ENCODE peak calls at places on chromosomes 12 and 14, in five cellular contexts. One of them, this sample, is unnamed. For H3K36me3 and H3K9me3, the result is how much of the 10 kb centered on the place peaks cover.

GRCh38 chr14:62768753-62769152 is 276.5 kb downstream of the KCNH5 start:
- DNase-seq in SJSA1: no peak
- DNase-seq in trophoblast cell: no peak
- DNase-seq in pancreas: no peak
- DNase-seq in lower lobe of right lung: no peak
- DNase-seq in this sample: no peak

GRCh38 chr14:68235011-68235410 is 415.4 kb downstream of the RAD51B start:
- DNase-seq in SJSA1: no peak
- DNase-seq in lower lobe of right lung: no peak
- DNase-seq in pancreas: no peak
- DNase-seq in trophoblast cell: no peak
- DNase-seq in this sample: no peak

GRCh38 chr12:115543269-115543668 is 734.2 kb downstream of the MED13L start:
- DNase-seq in SJSA1: no peak
- DNase-seq in pancreas: no peak
- DNase-seq in lower lobe of right lung: no peak
- DNase-seq in trophoblast cell: no peak
- DNase-seq in this sample: no peak

GRCh38 chr14:67410313-67410712 is 1.7 kb downstream of the PLEK2 start:
- DNase-seq in SJSA1: no peak
- DNase-seq in pancreas: no peak
- DNase-seq in lower lobe of right lung: no peak
- DNase-seq in trophoblast cell: no peak
- DNase-seq in this sample: no peak

GRCh38 chr14:89630096-89630829 is 213.2 kb upstream of the FOXN3 start:
- DNase-seq in pancreas: no peak
- DNase-seq in trophoblast cell: peak
- DNase-seq in lower lobe of right lung: no peak
- DNase-seq in SJSA1: no peak
- DNase-seq in this sample: no peak

GRCh38 chr14:93011650-93012317 is 88.8 kb downstream of the CHGA start:
- DNase-seq in SJSA1: no peak
- DNase-seq in lower lobe of right lung: no peak
- DNase-seq in pancreas: no peak
- DNase-seq in trophoblast cell: no peak
- DNase-seq in this sample: no peak

GRCh38 chr14:28773917-28774691 is 7.5 kb downstream of the FOXG1 start:
- DNase-seq in lower lobe of right lung: no peak
- DNase-seq in pancreas: peak
- DNase-seq in trophoblast cell: no peak
- DNase-seq in SJSA1: no peak
- DNase-seq in this sample: no peak

GRCh38 chr14:93045965-93046695 is 69.6 kb downstream of the ITPK1 start:
- DNase-seq in lower lobe of right lung: no peak
- DNase-seq in pancreas: peak
- DNase-seq in trophoblast cell: peak
- DNase-seq in SJSA1: peak
- DNase-seq in this sample: no peak

GRCh38 chr14:67570453-67570852 is 29.6 kb downstream of the PIGH start:
- DNase-seq in lower lobe of right lung: no peak
- DNase-seq in trophoblast cell: no peak
- DNase-seq in SJSA1: no peak
- DNase-seq in pancreas: no peak
- DNase-seq in this sample: no peak

GRCh38 chr12:123363385-123363742 is 1.3 kb downstream of the SBNO1 start:
- DNase-seq in SJSA1: no peak
- DNase-seq in lower lobe of right lung: no peak
- DNase-seq in trophoblast cell: no peak
- DNase-seq in pancreas: no peak
- DNase-seq in this sample: no peak

GRCh38 chr14:101882141-101882935 is 82.0 kb upstream of the DYNC1H1 start:
- DNase-seq in SJSA1: no peak
- DNase-seq in pancreas: no peak
- DNase-seq in lower lobe of right lung: no peak
- DNase-seq in trophoblast cell: no peak
- DNase-seq in this sample: no peak

GRCh38 chr12:25034676-25035075 is 85.8 kb upstream of the BCAT1 start:
- DNase-seq in trophoblast cell: no peak
- DNase-seq in pancreas: no peak
- DNase-seq in lower lobe of right lung: no peak
- DNase-seq in SJSA1: no peak
- DNase-seq in this sample: no peak

GRCh38 chr12:795305-795704 is 42.9 kb downstream of the WNK1 start:
- DNase-seq in SJSA1: no peak
- DNase-seq in trophoblast cell: no peak
- DNase-seq in pancreas: no peak
- DNase-seq in lower lobe of right lung: no peak
- DNase-seq in this sample: no peak

GRCh38 chr12:13288501-13288900 is 92.0 kb downstream of the EMP1 start:
- DNase-seq in pancreas: no peak
- DNase-seq in SJSA1: no peak
- DNase-seq in lower lobe of right lung: no peak
- DNase-seq in trophoblast cell: no peak
- DNase-seq in this sample: no peak

GRCh38 chr12:92068441-92068840 is 77.2 kb downstream of the BTG1 start:
- DNase-seq in trophoblast cell: no peak
- DNase-seq in lower lobe of right lung: no peak
- DNase-seq in pancreas: no peak
- DNase-seq in SJSA1: no peak
- DNase-seq in this sample: no peak

GRCh38 chr14:55412686-55413085 is 1.1 kb upstream of the ATG14 start:
- DNase-seq in pancreas: no peak
- DNase-seq in lower lobe of right lung: no peak
- DNase-seq in SJSA1: no peak
- DNase-seq in trophoblast cell: peak
- DNase-seq in this sample: no peak

GRCh38 chr12:57611116-57611809 is at the start of gene ARHGEF25:
- DNase-seq in trophoblast cell: no peak
- DNase-seq in pancreas: peak
- DNase-seq in lower lobe of right lung: no peak
- DNase-seq in SJSA1: no peak
- DNase-seq in this sample: peak

GRCh38 chr14:68442828-68443460 is 349.9 kb downstream of the ZFP36L1 start:
- DNase-seq in trophoblast cell: no peak
- DNase-seq in lower lobe of right lung: no peak
- DNase-seq in pancreas: no peak
- DNase-seq in SJSA1: no peak
- DNase-seq in this sample: no peak

GRCh38 chr14:101022121-101022520 is 118.6 kb upstream of the RTL1 start:
- DNase-seq in lower lobe of right lung: no peak
- DNase-seq in SJSA1: peak
- DNase-seq in trophoblast cell: no peak
- DNase-seq in pancreas: no peak
- DNase-seq in this sample: no peak

GRCh38 chr14:79661762-79662161 is 549.5 kb downstream of the DIO2 start:
- DNase-seq in SJSA1: no peak
- DNase-seq in lower lobe of right lung: no peak
- DNase-seq in pancreas: no peak
- DNase-seq in trophoblast cell: no peak
- DNase-seq in this sample: no peak

GRCh38 chr14:53327716-53328115 is 174.6 kb upstream of the DDHD1 start:
- DNase-seq in pancreas: no peak
- DNase-seq in SJSA1: no peak
- DNase-seq in trophoblast cell: peak
- DNase-seq in lower lobe of right lung: no peak
- DNase-seq in this sample: no peak

GRCh38 chr12:129049917-129050316 is 196.6 kb downstream of the GLT1D1 start:
- DNase-seq in pancreas: no peak
- DNase-seq in SJSA1: no peak
- DNase-seq in lower lobe of right lung: no peak
- DNase-seq in trophoblast cell: no peak
- DNase-seq in this sample: no peak

GRCh38 chr12:30796891-30797371 is 42.2 kb upstream of the CAPRIN2 start:
- DNase-seq in trophoblast cell: no peak
- DNase-seq in pancreas: peak
- DNase-seq in lower lobe of right lung: no peak
- DNase-seq in SJSA1: no peak
- DNase-seq in this sample: no peak

GRCh38 chr12:81125691-81126090 is 47.8 kb downstream of the ACSS3 start:
- DNase-seq in pancreas: no peak
- DNase-seq in SJSA1: no peak
- DNase-seq in lower lobe of right lung: no peak
- DNase-seq in trophoblast cell: no peak
- DNase-seq in this sample: no peak

GRCh38 chr12:93094988-93095737 is 166.1 kb upstream of the EEA1 start:
- DNase-seq in trophoblast cell: no peak
- DNase-seq in lower lobe of right lung: no peak
- DNase-seq in pancreas: no peak
- DNase-seq in SJSA1: no peak
- DNase-seq in this sample: no peak

GRCh38 chr12:8953773-8954402 is 4.4 kb upstream of the M6PR start:
- DNase-seq in trophoblast cell: no peak
- DNase-seq in pancreas: no peak
- DNase-seq in lower lobe of right lung: no peak
- DNase-seq in SJSA1: no peak
- DNase-seq in this sample: no peak

GRCh38 chr14:81311816-81312215 is 88.3 kb downstream of the STON2 start:
- DNase-seq in SJSA1: no peak
- DNase-seq in lower lobe of right lung: no peak
- DNase-seq in trophoblast cell: peak
- DNase-seq in pancreas: no peak
- DNase-seq in this sample: no peak

GRCh38 chr12:121441555-121441954 is 41.6 kb downstream of the RNF34 start:
- DNase-seq in SJSA1: no peak
- DNase-seq in lower lobe of right lung: no peak
- DNase-seq in pancreas: no peak
- DNase-seq in trophoblast cell: no peak
- DNase-seq in this sample: no peak

GRCh38 chr12:15966426-15966825 is 55.3 kb downstream of the DERA start:
- DNase-seq in trophoblast cell: no peak
- DNase-seq in pancreas: no peak
- DNase-seq in lower lobe of right lung: no peak
- DNase-seq in SJSA1: no peak
- DNase-seq in this sample: no peak

GRCh38 chr14:64338616-64339316 is 44.6 kb upstream of the ESR2 start:
- DNase-seq in trophoblast cell: peak
- DNase-seq in lower lobe of right lung: peak
- DNase-seq in SJSA1: peak
- DNase-seq in pancreas: peak
- DNase-seq in this sample: peak

GRCh38 chr12:77795699-77796098 is 35.0 kb upstream of the NAV3 start:
- DNase-seq in SJSA1: no peak
- DNase-seq in lower lobe of right lung: no peak
- DNase-seq in trophoblast cell: no peak
- DNase-seq in pancreas: no peak
- DNase-seq in this sample: no peak

DNA sequence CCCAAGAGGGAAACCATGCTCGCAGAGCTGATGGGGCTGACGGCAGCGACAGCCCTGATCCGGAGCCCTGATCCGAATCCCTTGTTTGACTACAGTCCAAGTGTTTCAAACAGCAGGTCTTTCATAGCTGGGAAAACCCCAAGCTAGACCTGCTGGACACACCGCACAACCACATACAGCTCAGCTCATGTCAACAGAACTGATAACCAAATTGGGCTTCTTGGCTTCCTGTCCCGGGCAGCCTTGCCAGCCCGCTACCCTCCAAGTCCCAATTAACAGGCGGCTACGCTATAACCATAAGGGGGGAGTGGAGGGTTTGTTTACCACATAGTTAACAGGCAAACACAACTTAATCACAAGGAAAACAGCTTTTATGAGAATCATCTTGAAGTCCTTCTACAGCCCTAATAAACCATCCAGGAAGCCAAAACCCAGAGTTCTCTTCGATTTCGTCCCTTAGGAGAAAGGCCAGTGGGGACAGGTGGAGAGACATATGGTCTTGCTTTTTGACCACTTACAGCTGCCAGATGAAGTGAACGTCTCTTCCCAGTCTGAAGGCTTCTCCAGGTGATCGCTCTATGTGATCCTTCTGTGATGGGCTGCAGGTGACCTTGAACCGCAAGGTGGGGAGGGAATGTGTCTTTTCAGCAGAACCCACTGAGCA is 64.5 kb upstream of the MANSC4 start:
- DNase-seq in pancreas: no peak
- DNase-seq in trophoblast cell: no peak
- DNase-seq in lower lobe of right lung: no peak
- DNase-seq in SJSA1: no peak
- DNase-seq in this sample: no peak
- H3K4me3 ChIP-seq in pancreas: no peak
- H3K4me3 ChIP-seq in trophoblast cell: no peak
- H3K4me3 ChIP-seq in lower lobe of right lung: no peak
- H3K4me3 ChIP-seq in SJSA1: no peak
- H3K4me3 ChIP-seq in this sample: no peak

DNA sequence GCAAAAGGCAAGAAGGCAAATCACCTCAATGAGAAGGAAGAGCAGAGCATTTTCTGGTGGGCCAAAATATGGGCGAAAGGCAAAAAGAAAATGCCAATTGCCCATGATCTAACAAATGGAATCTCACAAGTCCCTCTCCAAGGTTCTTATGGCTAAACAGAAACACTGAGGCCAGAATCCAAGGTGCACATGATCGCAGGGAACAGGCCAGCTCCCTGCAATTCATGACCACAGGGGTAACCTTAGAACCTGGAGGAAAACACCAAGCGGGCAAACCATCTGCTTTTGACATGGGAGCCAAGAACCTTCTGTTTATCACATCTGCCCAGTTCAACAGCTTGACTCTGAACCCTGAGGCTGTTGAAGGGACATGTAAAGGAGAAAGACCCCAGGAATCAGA is 60.0 kb downstream of the NT5DC3 start:
- DNase-seq in pancreas: no peak
- DNase-seq in lower lobe of right lung: no peak
- DNase-seq in SJSA1: no peak
- DNase-seq in trophoblast cell: no peak
- DNase-seq in this sample: no peak
- H3K36me3 ChIP-seq in pancreas: under half
- H3K36me3 ChIP-seq in lower lobe of right lung: under half
- H3K36me3 ChIP-seq in SJSA1: half or more
- H3K36me3 ChIP-seq in trophoblast cell: under half
- H3K36me3 ChIP-seq in this sample: under half

GRCh38 chr14:66114071-66114470 is 372.1 kb upstream of the CCDC196 start:
- DNase-seq in SJSA1: no peak
- DNase-seq in trophoblast cell: no peak
- DNase-seq in pancreas: no peak
- DNase-seq in lower lobe of right lung: no peak
- DNase-seq in this sample: no peak
- H3K9me3 ChIP-seq in SJSA1: under half
- H3K9me3 ChIP-seq in trophoblast cell: under half
- H3K9me3 ChIP-seq in pancreas: under half
- H3K9me3 ChIP-seq in lower lobe of right lung: under half
- H3K9me3 ChIP-seq in this sample: under half

GRCh38 chr12:31895449-31896150 is 63.6 kb upstream of the RESF1 start:
- DNase-seq in pancreas: no peak
- DNase-seq in trophoblast cell: no peak
- DNase-seq in lower lobe of right lung: no peak
- DNase-seq in SJSA1: no peak
- DNase-seq in this sample: no peak
- H3K4me3 ChIP-seq in pancreas: no peak
- H3K4me3 ChIP-seq in trophoblast cell: no peak
- H3K4me3 ChIP-seq in lower lobe of right lung: no peak
- H3K4me3 ChIP-seq in SJSA1: no peak
- H3K4me3 ChIP-seq in this sample: no peak

GRCh38 chr14:74784634-74785033 is 21.5 kb downstream of the YLPM1 start:
- DNase-seq in SJSA1: no peak
- DNase-seq in pancreas: no peak
- DNase-seq in lower lobe of right lung: no peak
- DNase-seq in trophoblast cell: no peak
- DNase-seq in this sample: no peak

GRCh38 chr14:74786916-74787315 is 23.8 kb downstream of the YLPM1 start:
- DNase-seq in pancreas: no peak
- DNase-seq in SJSA1: no peak
- DNase-seq in lower lobe of right lung: no peak
- DNase-seq in trophoblast cell: no peak
- DNase-seq in this sample: no peak

GRCh38 chr14:74785056-74785613 is 22.0 kb downstream of the YLPM1 start:
- DNase-seq in SJSA1: no peak
- DNase-seq in trophoblast cell: no peak
- DNase-seq in pancreas: no peak
- DNase-seq in lower lobe of right lung: no peak
- DNase-seq in this sample: no peak
- H3K36me3 ChIP-seq in SJSA1: half or more
- H3K36me3 ChIP-seq in trophoblast cell: under half
- H3K36me3 ChIP-seq in pancreas: half or more
- H3K36me3 ChIP-seq in lower lobe of right lung: half or more
- H3K36me3 ChIP-seq in this sample: under half

This sample was measured in aorta.